ENCODE peak calls at places on chromosomes 7 and 10, in four cellular contexts. One of them, this sample, is unnamed.

GRCh38 chr10:11179231-11180105 is 161.8 kb downstream of the CELF2 start:
- DNase-seq in WTC11: no peak
- DNase-seq in HEK293T: no peak
- DNase-seq in HepG2: no peak
- DNase-seq in this sample: no peak

GRCh38 chr10:60497364-60497763 is 107.7 kb upstream of the ANK3 start:
- DNase-seq in WTC11: no peak
- DNase-seq in HEK293T: no peak
- DNase-seq in HepG2: no peak
- DNase-seq in this sample: no peak

GRCh38 chr7:139043823-139044812 is 8.3 kb upstream of the ZC3HAV1L start:
- DNase-seq in WTC11: no peak
- DNase-seq in HEK293T: no peak
- DNase-seq in HepG2: peak; percentile 16
- DNase-seq in this sample: peak; percentile 89

GRCh38 chr7:149286811-149287400 is 24.9 kb downstream of the ZNF783 start:
- DNase-seq in WTC11: no peak
- DNase-seq in HEK293T: no peak
- DNase-seq in HepG2: no peak
- DNase-seq in this sample: no peak

GRCh38 chr10:3568983-3569382 is 216.0 kb downstream of the KLF6 start:
- DNase-seq in WTC11: no peak
- DNase-seq in HEK293T: no peak
- DNase-seq in HepG2: no peak
- DNase-seq in this sample: no peak

GRCh38 chr7:111587715-111588433 is 25.6 kb upstream of the IMMP2L start:
- DNase-seq in WTC11: no peak
- DNase-seq in HEK293T: no peak
- DNase-seq in HepG2: no peak
- DNase-seq in this sample: no peak

GRCh38 chr10:17181751-17182150 is 19.7 kb downstream of the TRDMT1 start:
- DNase-seq in WTC11: no peak
- DNase-seq in HEK293T: no peak
- DNase-seq in HepG2: no peak
- DNase-seq in this sample: peak; percentile 54

GRCh38 chr7:727806-728460 is 852 bp upstream of the PRKAR1B start:
- DNase-seq in WTC11: no peak
- DNase-seq in HEK293T: no peak
- DNase-seq in HepG2: no peak
- DNase-seq in this sample: peak; percentile 16

GRCh38 chr10:45034301-45034700 is 33.6 kb downstream of the ZNF22 start:
- DNase-seq in WTC11: no peak
- DNase-seq in HEK293T: no peak
- DNase-seq in HepG2: no peak
- DNase-seq in this sample: no peak

GRCh38 chr10:79185067-79185774 is 116.5 kb downstream of the ZMIZ1 start:
- DNase-seq in WTC11: no peak
- DNase-seq in HEK293T: no peak
- DNase-seq in HepG2: peak; percentile 85
- DNase-seq in this sample: no peak

GRCh38 chr7:24119852-24120251 is 164.1 kb upstream of the NPY start:
- DNase-seq in WTC11: no peak
- DNase-seq in HEK293T: no peak
- DNase-seq in HepG2: no peak
- DNase-seq in this sample: no peak

GRCh38 chr7:69595415-69595814 is 2.9 kb upstream of the AUTS2 start:
- DNase-seq in WTC11: no peak
- DNase-seq in HEK293T: no peak
- DNase-seq in HepG2: no peak
- DNase-seq in this sample: no peak

GRCh38 chr10:119189811-119190282 is 11.2 kb upstream of the PRDX3 start:
- DNase-seq in WTC11: no peak
- DNase-seq in HEK293T: no peak
- DNase-seq in HepG2: peak; percentile 71
- DNase-seq in this sample: peak; percentile 60

GRCh38 chr10:124223001-124223710 is 129.8 kb upstream of the CHST15 start:
- DNase-seq in WTC11: no peak
- DNase-seq in HEK293T: no peak
- DNase-seq in HepG2: no peak
- DNase-seq in this sample: no peak

GRCh38 chr10:124225029-124225467 is 131.7 kb upstream of the CHST15 start:
- DNase-seq in WTC11: no peak
- DNase-seq in HEK293T: no peak
- DNase-seq in HepG2: no peak
- DNase-seq in this sample: no peak

GRCh38 chr10:124223711-124224085 is 130.3 kb upstream of the CHST15 start:
- DNase-seq in WTC11: no peak
- DNase-seq in HEK293T: no peak
- DNase-seq in HepG2: no peak
- DNase-seq in this sample: no peak

GRCh38 chr10:124225468-124226270 is 132.3 kb upstream of the CHST15 start:
- DNase-seq in WTC11: no peak
- DNase-seq in HEK293T: no peak
- DNase-seq in HepG2: no peak
- DNase-seq in this sample: no peak

GRCh38 chr10:124224331-124225028 is 131.1 kb upstream of the CHST15 start:
- DNase-seq in WTC11: no peak
- DNase-seq in HEK293T: no peak
- DNase-seq in HepG2: no peak
- DNase-seq in this sample: no peak
- TF ChIP-seq ELF4 in WTC11: no peak
- TF ChIP-seq ELF4 in HEK293T: no peak
- TF ChIP-seq ELF4 in HepG2: no peak
- TF ChIP-seq ELF4 in this sample: no peak

DNA sequence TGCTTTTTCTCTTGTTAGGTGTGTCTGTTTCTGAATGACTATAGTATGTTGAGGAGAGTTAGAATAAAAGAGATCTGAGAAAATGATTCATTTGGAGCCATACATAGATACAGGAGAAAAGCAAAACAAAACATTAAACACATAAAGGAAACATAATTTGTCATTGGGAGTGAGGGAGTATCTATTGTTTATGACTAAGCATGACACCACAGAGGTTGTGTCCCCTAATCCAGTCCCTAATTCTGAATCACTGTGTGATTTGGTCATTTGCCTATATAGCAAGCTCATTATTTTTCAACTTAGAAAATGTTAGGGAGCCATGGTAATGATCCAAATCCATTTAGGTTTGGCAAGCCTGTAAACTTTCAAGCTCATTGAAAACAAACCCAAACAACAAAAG is 132.3 kb upstream of the BMPER start:
- DNase-seq in WTC11: no peak
- DNase-seq in HEK293T: no peak
- DNase-seq in HepG2: no peak
- DNase-seq in this sample: no peak
- TF ChIP-seq ELF4 in WTC11: no peak
- TF ChIP-seq ELF4 in HEK293T: no peak
- TF ChIP-seq ELF4 in HepG2: no peak
- TF ChIP-seq ELF4 in this sample: no peak

GRCh38 chr7:27933691-27934565 is 194.0 kb downstream of the TAX1BP1 start:
- DNase-seq in WTC11: peak; percentile 42
- DNase-seq in HEK293T: no peak
- DNase-seq in HepG2: no peak
- DNase-seq in this sample: no peak
- TF ChIP-seq ELF4 in WTC11: no peak
- TF ChIP-seq ELF4 in HEK293T: no peak
- TF ChIP-seq ELF4 in HepG2: no peak
- TF ChIP-seq ELF4 in this sample: no peak

GRCh38 chr7:150322833-150323681 is at the start of the genes ACTR3C and LRRC61:
- DNase-seq in WTC11: peak; percentile 68
- DNase-seq in HEK293T: peak; percentile 79
- DNase-seq in HepG2: peak; percentile 74
- DNase-seq in this sample: peak; percentile 96
- TF ChIP-seq ELF4 in WTC11: no peak
- TF ChIP-seq ELF4 in HEK293T: peak; percentile 72
- TF ChIP-seq ELF4 in HepG2: peak; percentile 88
- TF ChIP-seq ELF4 in this sample: peak; percentile 70